ENCODE peak calls at places on chromosomes 5 and 9, in eight cellular contexts. W is endodermal cell; N is stimulated activated CD4-positive, alpha-beta T cell treated with anti-CD3 and anti-CD28 coated beads, TNF-alpha, amount 100 ng/mL, for 4 hours; L is cerebellar cortex; I is effector memory CD8-positive, alpha-beta T cell; J is cardiac muscle cell; M is HFFc6; Z is naive B cell. Y is an unnamed sample.

GRCh38 chr5:124655943-124656459 is 90.4 kb downstream of the ZNF608 start:
- DNase-seq in J (peak; percentile 81), W (no peak), Z (peak; percentile 42), L (no peak), I (no peak), M (peak; percentile 79), N (no peak), Y (no peak)

GRCh38 chr5:55982957-55983381 is 11.8 kb downstream of the IL6ST start:
- DNase-seq in L (peak; percentile 31), J (no peak), N (no peak), Z (no peak), W (no peak), M (no peak), I (no peak), Y (no peak)

GRCh38 chr9:74281674-74282073 is 215.5 kb upstream of the RORB start:
- DNase-seq in M (no peak), J (no peak), W (peak; percentile 75), L (peak; percentile 10), I (no peak), N (no peak), Z (no peak), Y (no peak)

GRCh38 chr5:89769975-89770374 is 639.6 kb downstream of the CETN3 start:
- DNase-seq in N (no peak), Z (no peak), I (no peak), L (no peak), W (no peak), J (peak; percentile 41), M (no peak), Y (no peak)

GRCh38 chr5:126544087-126544740 is 50.8 kb downstream of the ALDH7A1 start:
- DNase-seq in W (peak; percentile 78), M (peak; percentile 48), L (peak; percentile 34), I (peak; percentile 6), N (no peak), J (peak; percentile 52), Z (peak; percentile 5), Y (no peak)

GRCh38 chr9:32426278-32426939 is 42.0 kb downstream of the ACO1 start:
- DNase-seq in L (peak; percentile 16), I (no peak), J (peak; percentile 94), M (peak; percentile 64), Z (no peak), N (no peak), W (no peak), Y (no peak)

GRCh38 chr5:74254257-74254656 is 386.3 kb downstream of the ENC1 start:
- DNase-seq in L (no peak), W (no peak), I (no peak), Z (no peak), J (no peak), M (no peak), N (no peak), Y (no peak)

GRCh38 chr5:174355208-174355612 is 309.7 kb downstream of the NSG2 start:
- DNase-seq in N (no peak), W (no peak), L (no peak), J (peak; percentile 94), Z (no peak), I (no peak), M (no peak), Y (no peak)

GRCh38 chr9:132832171-132832570 is 45.9 kb downstream of the AK8 start:
- DNase-seq in W (no peak), J (no peak), Z (no peak), I (no peak), M (no peak), N (no peak), L (no peak), Y (no peak)

GRCh38 chr5:69019665-69020064 is 74.1 kb upstream of the SLC30A5 start:
- DNase-seq in M (no peak), J (no peak), L (no peak), Z (no peak), W (no peak), I (no peak), N (no peak), Y (no peak)

GRCh38 chr5:135126688-135127603 is 92.9 kb upstream of the PITX1 start:
- DNase-seq in Z (no peak), J (no peak), I (no peak), L (no peak), M (no peak), N (no peak), W (no peak), Y (no peak)

GRCh38 chr5:180365829-180366228 is 12.7 kb upstream of the GFPT2 start:
- DNase-seq in Z (no peak), N (no peak), L (no peak), W (no peak), M (no peak), J (no peak), I (no peak), Y (no peak)

GRCh38 chr9:85727500-85727899 is 14.3 kb downstream of the AGTPBP1 start:
- DNase-seq in J (peak; percentile 44), Z (no peak), N (no peak), W (no peak), I (no peak), M (no peak), L (no peak), Y (no peak)

GRCh38 chr9:26650325-26650724 is 242.3 kb downstream of the CAAP1 start:
- DNase-seq in W (no peak), I (no peak), J (no peak), M (no peak), Z (no peak), L (no peak), N (no peak), Y (no peak)